ENCODE peak calls at places on chromosomes 16 and 17, in four cellular contexts. W is MM.1S, J is IMR-90, N is endothelial cell of umbilical vein. K is an unnamed sample.

GRCh38 chr17:40122466-40122943 is 734 bp downstream of the MSL1 start:
- DNase-seq in W (peak), J (peak), N (peak), K (peak)

GRCh38 chr17:7312432-7313027 is 2.6 kb downstream of the GPS2 start:
- DNase-seq in W (no peak), J (no peak), N (no peak), K (no peak)

GRCh38 chr16:60123387-60124023 is 1389.4 kb upstream of the GOT2 start:
- DNase-seq in W (peak), J (no peak), N (no peak), K (no peak)

GRCh38 chr16:3807425-3808123 is 72.9 kb downstream of the CREBBP start:
- DNase-seq in W (no peak), J (no peak), N (no peak), K (no peak)

GRCh38 chr17:51666971-51667721 is 406.8 kb downstream of the UTP18 start:
- DNase-seq in W (no peak), J (no peak), N (no peak), K (no peak)

GRCh38 chr16:31181102-31181830 is 1.3 kb downstream of the FUS start:
- DNase-seq in W (no peak), J (peak), N (peak), K (peak)

GRCh38 chr17:7237761-7238417 is 1.4 kb downstream of the PHF23 start:
- DNase-seq in W (peak), J (peak), N (peak), K (peak)

GRCh38 chr16:80719573-80719972 is 84.8 kb downstream of the CDYL2 start:
- DNase-seq in W (no peak), J (no peak), N (no peak), K (no peak)

GRCh38 chr17:50661795-50662391 is 27.2 kb downstream of the ABCC3 start:
- DNase-seq in W (peak), J (peak), N (peak), K (peak)

GRCh38 chr17:56185905-56186783 is 32.9 kb downstream of the ANKFN1 start:
- DNase-seq in W (no peak), J (peak), N (peak), K (peak)

GRCh38 chr17:83054518-83055125 is 24.8 kb upstream of the METRNL start:
- DNase-seq in W (no peak), J (no peak), N (no peak), K (no peak)

GRCh38 chr17:19877546-19877945 is 9.8 kb upstream of the ULK2 start:
- DNase-seq in W (no peak), J (no peak), N (no peak), K (no peak)

GRCh38 chr17:49955157-49955556 is 13.8 kb upstream of the DLX4 start:
- DNase-seq in W (no peak), J (no peak), N (no peak), K (no peak)

GRCh38 chr17:80524150-80524712 is 20.4 kb upstream of the RPTOR start:
- DNase-seq in W (no peak), J (no peak), N (no peak), K (no peak)

GRCh38 chr17:81481011-81481799 is 31.4 kb downstream of the ACTG1 start:
- DNase-seq in W (no peak), J (peak), N (peak), K (peak)

GRCh38 chr16:84608281-84608680 is 9.6 kb downstream of the COTL1 start:
- DNase-seq in W (no peak), J (no peak), N (no peak), K (no peak)

GRCh38 chr17:58960068-58960467 is 146.6 kb downstream of the TRIM37 start:
- DNase-seq in W (peak), J (peak), N (peak), K (peak)

GRCh38 chr17:19306160-19307111 is 56.1 kb downstream of the B9D1 start:
- DNase-seq in W (peak), J (no peak), N (no peak), K (no peak)

GRCh38 chr16:84850714-84851113 is 30.9 kb downstream of the CRISPLD2 start:
- DNase-seq in W (no peak), J (no peak), N (no peak), K (no peak)

GRCh38 chr17:59786536-59787319 is 79.3 kb downstream of the VMP1 start:
- DNase-seq in W (peak), J (peak), N (peak), K (peak)

GRCh38 chr16:87834668-87835473 is 34.4 kb downstream of the SLC7A5 start:
- DNase-seq in W (no peak), J (peak), N (no peak), K (peak)

GRCh38 chr16:3744018-3744417 is 26.7 kb upstream of the TRAP1 start:
- DNase-seq in W (no peak), J (no peak), N (no peak), K (no peak)

GRCh38 chr17:75331671-75332070 is 42.4 kb upstream of the SLC25A19 start:
- DNase-seq in W (no peak), J (no peak), N (no peak), K (no peak)

GRCh38 chr17:67386965-67387551 is 10.0 kb downstream of the PITPNC1 start:
- DNase-seq in W (peak), J (peak), N (peak), K (peak)

GRCh38 chr17:76296186-76296585 is 11.9 kb downstream of the QRICH2 start:
- DNase-seq in W (no peak), J (no peak), N (no peak), K (no peak)

GRCh38 chr16:30805370-30806169 is 18.6 kb upstream of the ZNF629 start:
- DNase-seq in W (peak), J (peak), N (peak), K (peak)

GRCh38 chr17:48725294-48726064 is 2.5 kb downstream of the PRAC2 start:
- DNase-seq in W (no peak), J (no peak), N (no peak), K (no peak)

GRCh38 chr16:52976539-52977167 is 76.0 kb downstream of the CHD9NB start:
- DNase-seq in W (peak), J (peak), N (peak), K (peak)

GRCh38 chr17:63446981-63447687 is 1.0 kb upstream of the CYB561 start:
- DNase-seq in W (no peak), J (no peak), N (peak), K (no peak)

GRCh38 chr17:49401971-49402491 is 12.7 kb downstream of the PHB1 start:
- DNase-seq in W (no peak), J (no peak), N (no peak), K (no peak)

GRCh38 chr16:89918453-89919347 is at the start of gene MC1R:
- DNase-seq in W (peak), J (peak), N (peak), K (peak)

GRCh38 chr16:50459681-50460080 is 88.5 kb upstream of the NKD1 start:
- DNase-seq in W (no peak), J (no peak), N (no peak), K (no peak)

GRCh38 chr17:3636908-3637373 is 381 bp downstream of the CTNS start:
- DNase-seq in W (no peak), J (no peak), N (no peak), K (no peak)

GRCh38 chr17:41666708-41667279 is 21.9 kb upstream of the EIF1 start:
- DNase-seq in W (peak), J (peak), N (peak), K (peak)

GRCh38 chr16:88920618-88921602 is 54.5 kb upstream of the PABPN1L start:
- DNase-seq in W (no peak), J (peak), N (peak), K (peak)

GRCh38 chr16:85553436-85554113 is 59.5 kb upstream of the GSE1 start:
- DNase-seq in W (peak), J (peak), N (peak), K (peak)

GRCh38 chr17:15404116-15404730 is 62.8 kb upstream of the TEKT3 start:
- DNase-seq in W (no peak), J (peak), N (peak), K (peak)

GRCh38 chr16:84027607-84028006 is 15.0 kb downstream of the SLC38A8 start:
- DNase-seq in W (no peak), J (no peak), N (no peak), K (no peak)

GRCh38 chr17:73336613-73337400 is 25.0 kb upstream of the CDC42EP4 start:
- DNase-seq in W (no peak), J (no peak), N (no peak), K (no peak)

GRCh38 chr17:73341350-73342056 is 29.7 kb upstream of the CDC42EP4 start:
- DNase-seq in W (no peak), J (no peak), N (no peak), K (no peak)

GRCh38 chr17:73338050-73338491 is 26.3 kb upstream of the CDC42EP4 start:
- DNase-seq in W (no peak), J (peak), N (no peak), K (peak)

GRCh38 chr17:73340093-73340596 is 28.3 kb upstream of the CDC42EP4 start:
- DNase-seq in W (no peak), J (peak), N (no peak), K (peak)

DNA sequence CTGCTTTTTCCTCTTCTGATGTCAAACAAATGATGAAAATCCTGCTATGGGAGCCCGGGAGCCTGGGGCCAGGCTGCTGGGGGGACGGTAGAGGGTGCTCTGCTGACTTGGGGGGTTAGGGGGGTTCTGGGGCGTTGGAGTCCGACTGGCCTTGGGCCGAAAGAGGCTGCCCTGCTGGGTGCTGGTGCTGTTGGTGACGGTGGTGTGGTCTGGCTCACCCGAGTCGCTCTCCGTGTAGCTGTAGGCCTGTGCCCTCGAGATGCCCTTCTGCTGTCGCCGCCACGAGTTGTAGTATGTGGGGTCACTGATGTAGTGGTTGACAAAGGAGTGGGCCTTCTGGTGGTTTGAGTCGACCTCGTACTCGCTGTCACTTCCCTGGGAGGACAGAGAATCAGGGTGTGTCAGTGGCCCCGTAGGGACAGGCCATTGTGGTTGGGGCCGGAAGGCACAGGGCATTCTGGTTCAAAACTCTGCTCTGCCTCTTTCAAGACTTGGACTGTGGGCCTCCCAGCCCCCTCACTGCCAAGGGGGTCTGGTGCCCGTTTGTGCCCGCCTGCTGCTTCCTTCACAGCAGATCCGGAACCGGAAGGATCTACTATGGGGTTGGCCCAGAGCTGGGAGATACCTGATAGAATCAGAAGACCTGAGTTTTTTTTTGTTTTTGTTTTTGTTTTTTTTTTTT is 26.9 kb upstream of the CDC42EP4 start:
- DNase-seq in W (no peak), J (no peak), N (no peak), K (no peak)
- H3K9ac ChIP-seq in W (no peak), J (peak), N (no peak), K (no peak)

DNA sequence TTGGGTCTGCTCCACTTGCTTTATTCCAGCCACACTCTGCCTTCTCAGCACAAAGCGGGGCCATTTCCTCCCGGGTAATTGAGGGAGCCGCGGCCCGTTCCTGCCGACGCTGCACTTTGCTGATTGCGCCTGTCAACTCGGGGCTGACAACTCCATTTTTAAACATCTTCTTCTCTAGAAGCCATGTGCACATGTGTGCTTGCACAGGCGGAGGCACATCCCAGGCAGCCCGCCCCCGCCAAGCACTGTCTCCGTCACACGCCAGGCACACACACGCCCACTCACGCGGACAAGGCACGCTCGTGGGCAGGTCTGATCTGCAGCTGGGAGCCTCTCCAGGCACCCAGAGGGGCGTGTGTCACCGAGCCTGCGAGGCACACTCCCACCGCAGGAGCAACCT is 63.2 kb downstream of the ENGASE start:
- DNase-seq in W (no peak), J (no peak), N (no peak), K (no peak)
- H3K27ac ChIP-seq in W (no peak), J (no peak), N (no peak), K (no peak)

GRCh38 chr17:17300624-17301568 is 2.3 kb upstream of the NT5M start:
- DNase-seq in W (peak), J (peak), N (peak), K (peak)
- H3K9ac ChIP-seq in W (no peak), J (no peak), N (no peak), K (no peak)

GRCh38 chr16:11329891-11330290 is 15.4 kb upstream of the RMI2 start:
- DNase-seq in W (no peak), J (no peak), N (no peak), K (no peak)
- H3K27ac ChIP-seq in W (no peak), J (peak), N (no peak), K (no peak)

DNA sequence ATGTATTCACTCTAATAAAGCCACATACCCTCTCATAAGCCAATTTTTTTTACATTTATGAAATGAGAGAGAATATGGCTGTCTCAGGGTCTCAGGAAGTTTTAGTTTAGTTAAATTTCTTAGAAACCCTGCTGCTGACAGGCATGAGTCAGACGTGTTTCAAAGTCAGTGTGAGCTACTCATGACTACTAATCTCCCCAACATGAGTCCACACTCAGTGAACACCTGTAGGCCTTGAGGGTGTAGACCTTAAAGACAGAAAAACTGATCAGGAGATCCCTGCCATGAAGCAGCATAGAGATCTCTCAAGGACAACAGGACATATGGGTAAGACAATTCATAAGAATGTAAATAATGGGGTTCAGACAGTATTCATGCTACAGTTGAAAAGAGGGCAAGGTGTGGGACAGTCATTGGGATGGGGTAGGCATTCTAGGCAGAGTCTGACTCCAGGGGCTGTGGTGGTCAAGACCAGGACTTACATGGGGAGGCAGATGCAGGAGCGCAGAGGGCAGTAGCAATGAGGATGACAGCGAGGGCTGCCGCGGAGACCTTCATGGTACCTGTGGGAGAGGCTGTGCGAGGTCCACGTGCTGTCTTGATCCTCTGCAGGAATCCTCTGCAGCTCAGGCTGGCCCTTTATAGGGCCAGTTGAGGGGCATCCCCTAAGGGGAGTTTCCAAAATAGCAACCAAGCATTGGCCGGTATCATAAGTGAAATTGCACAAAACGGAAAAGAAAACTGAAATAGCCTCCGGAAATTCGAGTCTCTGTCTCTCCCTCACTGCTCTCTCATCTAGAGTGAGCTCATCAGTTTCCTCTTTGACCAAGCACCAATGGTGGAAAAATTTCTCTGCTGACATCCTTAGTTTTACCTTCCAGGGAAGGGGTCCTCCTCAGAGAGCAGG is at the start of gene CCL5:
- DNase-seq in W (peak), J (peak), N (no peak), K (no peak)
- H3K9ac ChIP-seq in W (peak), J (no peak), N (no peak), K (no peak)

GRCh38 chr16:17131351-17131750 is 339.4 kb downstream of the XYLT1 start:
- DNase-seq in W (no peak), J (no peak), N (no peak), K (no peak)

GRCh38 chr16:17134586-17134985 is 336.2 kb downstream of the XYLT1 start:
- DNase-seq in W (peak), J (no peak), N (no peak), K (no peak)

GRCh38 chr16:17130733-17131132 is 340.0 kb downstream of the XYLT1 start:
- DNase-seq in W (peak), J (no peak), N (no peak), K (no peak)

GRCh38 chr16:17135439-17135838 is 335.3 kb downstream of the XYLT1 start:
- DNase-seq in W (peak), J (no peak), N (no peak), K (no peak)

GRCh38 chr16:17133851-17134250 is 336.9 kb downstream of the XYLT1 start:
- DNase-seq in W (no peak), J (no peak), N (no peak), K (no peak)
- H3K27ac ChIP-seq in W (peak), J (no peak), N (no peak), K (no peak)

K was measured in fibroblast of lung.